ENCODE peak calls at places on chromosome 3, in eight cellular contexts. C is fibroblast of the aortic adventitia, Y is thoracic aorta, O is pancreas, Q is adrenal gland, J is HCT116, A is progenitor cell of endocrine pancreas, V is heart right ventricle. X is an unnamed sample.
A peak's percentile ranks its signal among the peaks of the same experiment; 100 is the strongest.

GRCh38 chr3:182045721-182046120 is 334.0 kb downstream of the SOX2 start:
- DNase-seq in Q (no peak), Y (no peak), A (no peak), J (no peak), O (no peak), C (no peak), V (no peak), X (no peak)

GRCh38 chr3:196287066-196287404 is 491 bp downstream of the PCYT1A start:
- DNase-seq in O (no peak), Y (no peak), V (peak; percentile 31), A (no peak), J (no peak), Q (no peak), C (peak; percentile 39), X (no peak)

GRCh38 chr3:197227780-197228574 is 70.4 kb downstream of the DLG1 start:
- DNase-seq in O (no peak), Y (no peak), Q (no peak), A (no peak), C (no peak), J (no peak), V (no peak), X (no peak)

GRCh38 chr3:177281292-177281942 is 84.1 kb upstream of the TBL1XR1 start:
- DNase-seq in A (no peak), C (no peak), Q (peak; percentile 21), Y (no peak), V (no peak), J (no peak), O (no peak), X (no peak)

GRCh38 chr3:160196511-160197104 is 28.6 kb upstream of the C3orf80 start:
- DNase-seq in A (no peak), C (peak; percentile 86), V (peak; percentile 49), Q (no peak), J (no peak), O (no peak), Y (no peak), X (no peak)

GRCh38 chr3:46495901-46496456 is 1.8 kb upstream of the RTP3 start:
- DNase-seq in A (no peak), J (no peak), V (no peak), Y (no peak), Q (no peak), C (peak; percentile 84), O (no peak), X (no peak)

GRCh38 chr3:151770941-151771340 is 37.2 kb downstream of the AADACL2 start:
- DNase-seq in Y (no peak), C (peak; percentile 67), J (no peak), A (no peak), Q (peak; percentile 74), V (peak; percentile 61), O (peak; percentile 84), X (no peak)

GRCh38 chr3:58019343-58019742 is 11.1 kb downstream of the FLNB start:
- DNase-seq in Y (no peak), Q (no peak), V (no peak), J (no peak), A (no peak), C (no peak), O (no peak), X (no peak)

GRCh38 chr3:33717616-33717865 is 513 bp downstream of the CLASP2 start:
- DNase-seq in O (no peak), A (peak; percentile 43), J (peak; percentile 49), Y (no peak), V (peak; percentile 49), Q (peak; percentile 72), C (peak; percentile 57), X (peak; percentile 76)

GRCh38 chr3:157280786-157281185 is 120.8 kb upstream of the CCNL1 start:
- DNase-seq in Q (no peak), V (no peak), J (no peak), O (no peak), C (peak; percentile 39), A (no peak), Y (no peak), X (no peak)

GRCh38 chr3:10693457-10693856 is 122.6 kb upstream of the SLC6A11 start:
- DNase-seq in J (no peak), V (no peak), O (no peak), Q (no peak), C (peak; percentile 6), A (no peak), Y (no peak), X (no peak)

GRCh38 chr3:184514151-184514490 is 47.5 kb upstream of the EPHB3 start:
- DNase-seq in O (no peak), C (no peak), Q (no peak), Y (no peak), A (no peak), V (no peak), J (no peak), X (no peak)

GRCh38 chr3:36701903-36702374 is 62.4 kb downstream of the DCLK3 start:
- DNase-seq in O (no peak), C (peak; percentile 95), Q (no peak), Y (no peak), A (no peak), J (no peak), V (no peak), X (no peak)

GRCh38 chr3:187072582-187072981 is 66.7 kb downstream of the RPL39L start:
- DNase-seq in Y (no peak), O (no peak), C (no peak), A (no peak), V (no peak), J (no peak), Q (no peak), X (no peak)

GRCh38 chr3:179324270-179324754 is 1.5 kb downstream of the ZNF639 start:
- DNase-seq in Y (no peak), C (peak; percentile 35), Q (no peak), V (no peak), O (no peak), A (no peak), J (no peak), X (no peak)

GRCh38 chr3:121834079-121834730 is 655 bp downstream of the IQCB1 start:
- DNase-seq in A (no peak), C (no peak), Q (peak; percentile 21), V (no peak), O (no peak), J (no peak), Y (no peak), X (peak; percentile 17)

GRCh38 chr3:161415506-161416231 is 44.4 kb upstream of the SPTSSB start:
- DNase-seq in J (no peak), O (no peak), Q (no peak), Y (no peak), C (peak; percentile 85), V (peak; percentile 52), A (no peak), X (no peak)

GRCh38 chr3:44478606-44479094 is 1.2 kb upstream of the ZNF445 start:
- DNase-seq in C (no peak), Q (no peak), O (no peak), A (no peak), J (no peak), Y (no peak), V (no peak), X (no peak)

GRCh38 chr3:44478055-44478468 is 592 bp upstream of the ZNF445 start:
- DNase-seq in V (no peak), C (no peak), O (no peak), J (no peak), Q (no peak), Y (no peak), A (no peak), X (no peak)

GRCh38 chr3:44477312-44478030 is at the start of gene ZNF445:
- DNase-seq in O (peak; percentile 93), Y (peak; percentile 31), Q (peak; percentile 76), C (peak; percentile 73), V (peak; percentile 78), J (peak; percentile 48), A (peak; percentile 66), X (peak; percentile 86)

GRCh38 chr3:44476963-44477311 is 533 bp downstream of the ZNF445 start:
- DNase-seq in Q (no peak), A (no peak), C (no peak), V (no peak), Y (no peak), J (no peak), O (no peak), X (no peak)

GRCh38 chr3:44476181-44476599 is 1.3 kb downstream of the ZNF445 start:
- DNase-seq in C (peak; percentile 60), A (no peak), Q (no peak), V (no peak), Y (no peak), O (no peak), J (no peak), X (no peak)
- TF ChIP-seq CTCF in C (peak; percentile 33), A (no peak), Q (no peak), V (no peak), Y (no peak), O (no peak), J (no peak), X (no peak)

DNA sequence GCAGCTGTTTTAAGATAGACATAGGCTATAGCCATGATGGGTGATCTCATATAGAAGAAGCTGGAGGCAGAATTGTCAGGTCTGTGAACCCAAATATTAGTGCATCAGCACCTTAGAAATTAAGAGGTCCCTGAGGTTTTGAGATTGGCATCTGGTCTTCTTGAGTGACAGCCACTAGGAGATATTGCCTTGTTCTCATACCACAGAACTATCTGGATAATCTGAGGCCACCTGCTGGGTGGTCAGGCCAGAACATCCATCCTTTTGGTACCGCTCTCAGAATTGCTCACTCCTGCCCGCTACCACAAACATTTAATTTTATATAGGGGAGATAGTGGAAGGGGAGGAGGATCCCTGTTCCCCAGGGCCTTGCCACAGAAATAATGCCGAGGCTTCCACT is 210.6 kb upstream of the ZPLD1 start:
- DNase-seq in J (no peak), O (no peak), C (peak; percentile 36), A (no peak), V (no peak), Q (no peak), Y (no peak), X (no peak)
- TF ChIP-seq CTCF in J (no peak), O (no peak), C (peak; percentile 36), A (no peak), V (peak; percentile 42), Q (no peak), Y (peak; percentile 40), X (no peak)

GRCh38 chr3:852033-852432 is 240.8 kb upstream of the CNTN6 start:
- DNase-seq in C (no peak), J (no peak), Y (no peak), A (no peak), V (no peak), O (no peak), Q (no peak), X (no peak)
- TF ChIP-seq CTCF in C (no peak), J (no peak), Y (no peak), A (no peak), V (no peak), O (no peak), Q (no peak), X (no peak)

GRCh38 chr3:44185396-44185915 is 56.2 kb upstream of the TOPAZ1 start:
- DNase-seq in O (no peak), Y (no peak), C (no peak), Q (no peak), A (no peak), J (no peak), V (no peak), X (no peak)

GRCh38 chr3:44186111-44186672 is 55.5 kb upstream of the TOPAZ1 start:
- DNase-seq in J (no peak), O (no peak), A (no peak), C (no peak), Y (no peak), V (no peak), Q (no peak), X (no peak)

GRCh38 chr3:44179251-44179650 is 62.4 kb upstream of the TOPAZ1 start:
- DNase-seq in V (no peak), O (no peak), J (no peak), A (no peak), Y (no peak), Q (no peak), C (no peak), X (no peak)

GRCh38 chr3:44186712-44187111 is 55.0 kb upstream of the TOPAZ1 start:
- DNase-seq in O (no peak), A (no peak), V (no peak), J (no peak), Y (no peak), C (no peak), Q (no peak), X (no peak)

GRCh38 chr3:44184319-44184953 is 57.2 kb upstream of the TOPAZ1 start:
- DNase-seq in Y (no peak), O (no peak), A (no peak), Q (no peak), V (no peak), C (no peak), J (no peak), X (no peak)
- TF ChIP-seq CTCF in Y (no peak), O (no peak), A (no peak), Q (no peak), V (no peak), C (no peak), J (no peak), X (no peak)

X was measured in nephron progenitor cell.